ENCODE peak calls at places on chromosomes 1 and 21, in nine cellular contexts. L is activated naive CD4-positive, alpha-beta T cell; A is neuronal stem cell; F is T-cell; E is NCI-H510A; U is tibial artery; M is brain microvascular endothelial cell; X is AG04450; R is neural crest cell. Q is an unnamed sample.

GRCh38 chr1:95021794-95022193 is 51.0 kb downstream of the ALG14 start:
- DNase-seq in X (no peak), E (no peak), A (no peak), F (no peak), L (no peak), R (no peak), M (no peak), U (no peak), Q (no peak)

GRCh38 chr1:171251042-171251740 is 2.9 kb downstream of the FMO1 start:
- DNase-seq in R (no peak), A (peak), F (no peak), M (peak), X (no peak), E (peak), L (no peak), U (no peak), Q (no peak)

GRCh38 chr1:17557986-17558385 is 18.5 kb downstream of the ARHGEF10L start:
- DNase-seq in X (no peak), E (no peak), A (no peak), M (no peak), F (no peak), R (no peak), L (no peak), U (no peak), Q (no peak)

GRCh38 chr1:64543831-64544230 is 73.9 kb downstream of the CACHD1 start:
- DNase-seq in R (no peak), F (no peak), M (no peak), L (no peak), A (no peak), E (no peak), U (peak), X (no peak), Q (no peak)

GRCh38 chr1:7294636-7295035 is 476.5 kb upstream of the VAMP3 start:
- DNase-seq in M (no peak), X (no peak), F (no peak), A (no peak), R (no peak), L (no peak), E (no peak), U (no peak), Q (no peak)

GRCh38 chr1:107459204-107459904 is 318.5 kb downstream of the NTNG1 start:
- DNase-seq in U (no peak), E (no peak), X (no peak), F (no peak), R (no peak), L (no peak), A (no peak), M (no peak), Q (no peak)

GRCh38 chr1:96464991-96465875 is 256.4 kb upstream of the PTBP2 start:
- DNase-seq in U (peak), R (no peak), E (no peak), X (peak), L (no peak), A (no peak), F (no peak), M (no peak), Q (no peak)

GRCh38 chr1:204127597-204128242 is 24.1 kb downstream of the ETNK2 start:
- DNase-seq in F (no peak), U (peak), M (peak), X (peak), A (peak), E (peak), R (peak), L (no peak), Q (peak)

GRCh38 chr21:42309753-42310213 is 5.4 kb downstream of the TFF3 start:
- DNase-seq in M (peak), E (no peak), F (peak), R (peak), X (no peak), L (peak), A (peak), U (no peak), Q (peak)

GRCh38 chr1:25821112-25821476 is 1.3 kb downstream of the MTFR1L start:
- DNase-seq in A (no peak), X (no peak), R (no peak), M (no peak), F (no peak), E (no peak), L (no peak), U (no peak), Q (no peak)

GRCh38 chr21:37829043-37829442 is 87.2 kb downstream of the KCNJ6 start:
- DNase-seq in R (no peak), F (no peak), E (peak), X (no peak), A (no peak), M (no peak), L (no peak), U (no peak), Q (no peak)

GRCh38 chr1:241888232-241888631 is 40.2 kb downstream of the EXO1 start:
- DNase-seq in R (no peak), A (no peak), X (peak), E (no peak), M (no peak), U (no peak), L (no peak), F (no peak), Q (no peak)

GRCh38 chr1:19738106-19738505 is 61.6 kb downstream of the TMCO4 start:
- DNase-seq in M (no peak), A (no peak), U (peak), L (no peak), E (no peak), X (no peak), F (no peak), R (no peak), Q (no peak)

GRCh38 chr21:36799869-36800268 is 101.0 kb downstream of the SIM2 start:
- DNase-seq in R (no peak), F (no peak), L (no peak), M (no peak), X (no peak), A (no peak), E (no peak), U (no peak), Q (no peak)

GRCh38 chr1:209585672-209586071 is 2.2 kb downstream of the CAMK1G start:
- DNase-seq in U (no peak), L (no peak), M (no peak), A (no peak), R (peak), X (no peak), E (peak), F (no peak), Q (no peak)

GRCh38 chr1:246689409-246689997 is 34.7 kb upstream of the SCCPDH start:
- DNase-seq in A (peak), U (no peak), R (peak), L (no peak), X (peak), E (peak), F (peak), M (peak), Q (peak)

GRCh38 chr1:219413523-219413922 is 199.4 kb downstream of the ZC3H11B start:
- DNase-seq in E (no peak), R (no peak), X (no peak), F (no peak), L (no peak), A (no peak), M (no peak), U (no peak), Q (no peak)

GRCh38 chr1:180269848-180270766 is 40.0 kb downstream of the LHX4 start:
- DNase-seq in U (peak), L (no peak), F (no peak), X (no peak), A (no peak), E (no peak), R (no peak), M (no peak), Q (no peak)

GRCh38 chr1:99264201-99265021 is at the start of gene PLPPR4:
- DNase-seq in X (no peak), A (peak), F (no peak), M (peak), E (peak), U (peak), R (peak), L (no peak), Q (peak)

GRCh38 chr1:89085781-89086180 is 20.8 kb upstream of the GBP1 start:
- DNase-seq in L (no peak), R (no peak), A (peak), F (peak), X (no peak), E (no peak), M (peak), U (no peak), Q (peak)

GRCh38 chr1:208047476-208047934 is 136.6 kb upstream of the CD34 start:
- DNase-seq in U (peak), E (no peak), R (no peak), L (no peak), F (no peak), X (no peak), M (peak), A (no peak), Q (no peak)

GRCh38 chr1:156106624-156107488 is 7.7 kb upstream of the LMNA start:
- DNase-seq in R (no peak), L (no peak), E (no peak), F (no peak), U (no peak), X (no peak), A (no peak), M (no peak), Q (no peak)

GRCh38 chr21:46194374-46195334 is 10.4 kb upstream of the SPATC1L start:
- DNase-seq in F (no peak), X (no peak), E (no peak), U (no peak), R (no peak), M (no peak), A (no peak), L (no peak), Q (no peak)

GRCh38 chr1:235014756-235015155 is 113.9 kb downstream of the TOMM20 start:
- DNase-seq in M (no peak), L (no peak), R (no peak), E (no peak), U (no peak), X (no peak), F (no peak), A (no peak), Q (no peak)

GRCh38 chr1:220378571-220379302 is 106.5 kb upstream of the RAB3GAP2 start:
- DNase-seq in L (no peak), M (no peak), X (no peak), R (no peak), F (no peak), U (no peak), A (no peak), E (no peak), Q (no peak)

GRCh38 chr1:152933196-152933595 is 13.8 kb upstream of the SPRR5 start:
- DNase-seq in M (no peak), A (no peak), L (no peak), X (no peak), F (no peak), R (no peak), U (no peak), E (no peak), Q (no peak)

GRCh38 chr1:32242341-32242851 is 4.6 kb upstream of the FAM167B start:
- DNase-seq in L (no peak), F (no peak), M (no peak), U (peak), A (no peak), R (no peak), E (no peak), X (no peak), Q (no peak)

GRCh38 chr1:18516473-18516872 is 35.7 kb downstream of the KLHDC7A start:
- DNase-seq in A (no peak), M (no peak), F (no peak), U (no peak), L (no peak), R (no peak), X (no peak), E (no peak), Q (no peak)

GRCh38 chr1:24362416-24362815 is 43.3 kb downstream of the GRHL3 start:
- DNase-seq in E (no peak), F (no peak), A (no peak), U (no peak), L (no peak), X (no peak), R (no peak), M (no peak), Q (no peak)

Q was measured in H54.